ENCODE peak calls at places on chromosomes 13 and 19, in five cellular contexts. R, O, K, B and Q are unnamed samples.

GRCh38 chr13:81670048-81670447 is 1329.1 kb upstream of the SPRY2 start:
- DNase-seq in O (no peak), K (no peak), R (no peak), B (no peak), Q (no peak)

GRCh38 chr13:112735791-112736190 is 46.0 kb downstream of the ATP11A start:
- DNase-seq in K (no peak), O (no peak), B (no peak), R (no peak), Q (no peak)

GRCh38 chr13:22937241-22937640 is 243.5 kb upstream of the SGCG start:
- DNase-seq in K (no peak), O (no peak), B (no peak), R (no peak), Q (no peak)

GRCh38 chr13:93776936-93777335 is 550.3 kb downstream of the GPC6 start:
- DNase-seq in B (no peak), O (no peak), K (no peak), R (no peak), Q (no peak)

GRCh38 chr13:37047032-37047431 is 12.5 kb downstream of the SUPT20H start:
- DNase-seq in R (no peak), K (no peak), B (no peak), O (no peak), Q (no peak)

GRCh38 chr19:1942934-1943555 is 2.1 kb downstream of the CSNK1G2 start:
- DNase-seq in O (no peak), R (no peak), K (no peak), B (no peak), Q (no peak)

GRCh38 chr19:43778651-43779050 is 2.1 kb downstream of the KCNN4 start:
- DNase-seq in B (no peak), K (no peak), R (no peak), O (no peak), Q (no peak)

GRCh38 chr19:45469132-45469834 is 1.5 kb downstream of the FOSB start:
- DNase-seq in K (peak; percentile 94), R (peak; percentile 85), O (peak; percentile 96), B (peak; percentile 96), Q (peak; percentile 94)

GRCh38 chr19:35165200-35166058 is 10.9 kb downstream of the FXYD5 start:
- DNase-seq in R (no peak), O (no peak), K (no peak), B (no peak), Q (no peak)

GRCh38 chr13:73722120-73722519 is 412.1 kb downstream of the KLF12 start:
- DNase-seq in K (no peak), O (no peak), B (no peak), R (peak; percentile 66), Q (peak; percentile 44)

GRCh38 chr13:26133286-26133685 is 81.5 kb upstream of the SHISA2 start:
- DNase-seq in R (no peak), O (no peak), B (no peak), K (no peak), Q (no peak)

GRCh38 chr19:41871573-41872383 is 5.3 kb upstream of the CD79A start:
- DNase-seq in R (peak; percentile 41), O (peak; percentile 43), K (peak; percentile 23), B (no peak), Q (no peak)

GRCh38 chr19:33293255-33294057 is 8.9 kb downstream of the CEBPA start:
- DNase-seq in O (peak; percentile 70), R (peak; percentile 81), B (no peak), K (no peak), Q (peak; percentile 80)

GRCh38 chr19:10836478-10837325 is 690 bp upstream of the TMED1 start:
- DNase-seq in K (peak; percentile 86), R (no peak), O (peak; percentile 91), B (peak; percentile 93), Q (peak; percentile 80)

GRCh38 chr13:47168086-47168485 is 271.2 kb upstream of the HTR2A start:
- DNase-seq in R (no peak), B (no peak), O (no peak), K (no peak), Q (peak; percentile 29)

GRCh38 chr19:5903502-5904301 is at the start of gene NDUFA11:
- DNase-seq in K (peak; percentile 99), R (no peak), O (peak; percentile 99), B (peak; percentile 100), Q (peak; percentile 93)

GRCh38 chr13:45681101-45681500 is 21.0 kb upstream of the CBY2 start:
- DNase-seq in O (no peak), R (no peak), B (peak; percentile 64), K (no peak), Q (no peak)

GRCh38 chr19:343941-344624 is 513 bp downstream of the MIER2 start:
- DNase-seq in O (no peak), K (no peak), B (no peak), R (no peak), Q (peak; percentile 85)

GRCh38 chr19:51916167-51916566 is 11.1 kb upstream of the ZNF613 start:
- DNase-seq in O (no peak), K (no peak), B (no peak), R (no peak), Q (no peak)

GRCh38 chr19:51366999-51367564 is 894 bp upstream of the ETFB start:
- DNase-seq in B (peak; percentile 71), K (peak; percentile 41), O (no peak), R (peak; percentile 39), Q (no peak)

GRCh38 chr19:42253245-42254082 is 1.5 kb downstream of the ERF start:
- DNase-seq in O (peak; percentile 59), K (peak; percentile 65), R (peak; percentile 38), B (peak; percentile 76), Q (peak; percentile 70)

GRCh38 chr13:20137875-20138274 is 23.0 kb downstream of the GJA3 start:
- DNase-seq in R (no peak), K (no peak), B (no peak), O (no peak), Q (no peak)

GRCh38 chr13:28185256-28185655 is 46.9 kb downstream of the PAN3 start:
- DNase-seq in B (no peak), K (no peak), O (no peak), R (no peak), Q (no peak)

GRCh38 chr13:50149932-50150331 is 134.7 kb downstream of the KCNRG start:
- DNase-seq in K (peak; percentile 40), R (peak; percentile 27), O (peak; percentile 81), B (peak; percentile 84), Q (no peak)

GRCh38 chr19:1223018-1223855 is 14.6 kb downstream of the CBARP start:
- DNase-seq in O (no peak), B (peak; percentile 80), K (no peak), R (no peak), Q (no peak)

GRCh38 chr13:101714195-101714594 is 261.7 kb downstream of the ITGBL1 start:
- DNase-seq in B (no peak), O (no peak), R (no peak), K (no peak), Q (no peak)

GRCh38 chr19:18419699-18420460 is 682 bp downstream of the SSBP4 start:
- DNase-seq in R (no peak), B (peak; percentile 69), O (peak; percentile 46), K (no peak), Q (no peak)
- TF ChIP-seq CTCF in R (no peak), B (no peak), O (no peak), K (no peak), Q (peak; percentile 45)

GRCh38 chr13:99314640-99315176 is 7.5 kb upstream of the GPR183 start:
- DNase-seq in K (no peak), O (no peak), B (no peak), R (no peak), Q (no peak)
- H3K27ac ChIP-seq in K (no peak overlapping the region), O (no peak overlapping the region), B (no peak overlapping the region), R (no peak overlapping the region), Q (no peak overlapping the region)

GRCh38 chr19:18776288-18776594 is 14.9 kb downstream of the COMP start:
- DNase-seq in O (no peak), K (no peak), R (no peak), B (no peak), Q (peak; percentile 59)
- TF ChIP-seq CTCF in O (no peak), K (no peak), R (no peak), B (no peak), Q (peak; percentile 28)

DNA sequence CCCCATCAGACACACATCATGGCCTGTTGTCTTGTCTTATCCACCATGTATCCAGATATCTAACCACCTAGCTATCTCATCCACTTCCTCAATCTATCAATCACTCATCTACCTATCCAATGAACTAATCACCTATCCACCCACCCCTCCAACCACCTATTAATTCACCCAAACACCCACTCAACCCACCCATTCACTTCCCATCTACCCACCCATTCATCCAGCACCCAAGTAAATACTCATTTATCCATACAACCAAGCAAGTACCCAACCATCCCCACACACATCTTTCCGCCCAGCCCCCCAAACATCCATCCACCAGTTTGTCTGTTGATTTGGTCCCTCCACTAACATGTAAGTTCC is 753 bp upstream of the WIZ start:
- DNase-seq in O (no peak), B (no peak), K (no peak), R (no peak), Q (no peak)
- H3K27ac ChIP-seq in O (peak overlapping the region; percentile 68), B (no peak overlapping the region), K (peak overlapping the region; percentile 94), R (no peak overlapping the region), Q (peak overlapping the region; percentile 73)

GRCh38 chr13:79062291-79062690 is 343.8 kb downstream of the RBM26 start:
- DNase-seq in B (no peak), K (no peak), R (no peak), O (no peak), Q (no peak)
- TF ChIP-seq CTCF in B (no peak), K (no peak), R (no peak), O (no peak), Q (no peak)